ENCODE peak calls at places on chromosomes 5 and 9, in eight cellular contexts. G, S, U, A, F, J, E and Y are unnamed samples.

GRCh38 chr5:111694183-111694582 is 62.8 kb downstream of the NREP start:
- DNase-seq in G (no peak), S (no peak), U (no peak), A (no peak), F (no peak), J (no peak), E (no peak), Y (no peak)

GRCh38 chr9:131610231-131610761 is 65.0 kb downstream of the PRRT1B start:
- DNase-seq in G (no peak), S (no peak), U (no peak), A (no peak), F (no peak), J (no peak), E (no peak), Y (no peak)

GRCh38 chr5:179141867-179142266 is 81.7 kb downstream of the ZNF354C start:
- DNase-seq in G (no peak), S (no peak), U (no peak), A (no peak), F (no peak), J (no peak), E (no peak), Y (no peak)

GRCh38 chr5:132209131-132209530 is 18.5 kb downstream of the P4HA2 start:
- DNase-seq in G (no peak), S (no peak), U (no peak), A (no peak), F (peak), J (peak), E (no peak), Y (no peak)

GRCh38 chr5:126263567-126264173 is 159.5 kb upstream of the GRAMD2B start:
- DNase-seq in G (no peak), S (no peak), U (no peak), A (no peak), F (no peak), J (no peak), E (no peak), Y (no peak)

GRCh38 chr9:89444212-89444611 is 53.7 kb downstream of the SEMA4D start:
- DNase-seq in G (peak), S (no peak), U (no peak), A (peak), F (no peak), J (no peak), E (no peak), Y (no peak)

GRCh38 chr5:26894719-26895263 is 143.6 kb downstream of the CDH9 start:
- DNase-seq in G (no peak), S (no peak), U (no peak), A (no peak), F (no peak), J (no peak), E (no peak), Y (no peak)

GRCh38 chr9:130192600-130192999 is 20.4 kb downstream of the NCS1 start:
- DNase-seq in G (no peak), S (no peak), U (no peak), A (no peak), F (no peak), J (no peak), E (no peak), Y (no peak)

GRCh38 chr9:128685636-128686489 is 3.2 kb upstream of the SET start:
- DNase-seq in G (peak), S (no peak), U (no peak), A (peak), F (peak), J (no peak), E (peak), Y (peak)

GRCh38 chr5:96657068-96657467 is 5.1 kb upstream of the CAST start:
- DNase-seq in G (peak), S (no peak), U (no peak), A (peak), F (peak), J (peak), E (no peak), Y (no peak)

GRCh38 chr9:13719981-13720380 is 440.5 kb upstream of the MPDZ start:
- DNase-seq in G (no peak), S (no peak), U (no peak), A (no peak), F (no peak), J (no peak), E (no peak), Y (no peak)

GRCh38 chr5:132497488-132497997 is 7.0 kb upstream of the IRF1 start:
- DNase-seq in G (peak), S (no peak), U (peak), A (no peak), F (no peak), J (peak), E (peak), Y (peak)

DNA sequence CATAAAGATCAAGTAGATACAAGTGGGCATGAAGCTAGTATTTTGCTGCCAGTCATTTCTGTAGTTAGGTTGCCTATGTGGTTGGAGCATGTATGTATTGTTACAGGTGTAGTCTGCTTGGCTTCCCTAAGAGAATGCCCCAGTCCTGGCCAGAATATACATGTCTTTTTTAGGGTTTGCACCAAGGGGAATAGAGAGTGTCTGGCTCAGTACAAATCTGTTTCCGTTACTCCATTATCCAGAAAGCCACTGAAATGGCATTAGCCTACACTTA is 23.2 kb downstream of the TGFBR1 start:
- DNase-seq in G (no peak), S (no peak), U (no peak), A (no peak), F (no peak), J (no peak), E (no peak), Y (no peak)
- H3K27ac ChIP-seq in G (no peak), S (no peak), U (no peak), A (no peak), F (no peak), J (peak), E (no peak), Y (no peak)

DNA sequence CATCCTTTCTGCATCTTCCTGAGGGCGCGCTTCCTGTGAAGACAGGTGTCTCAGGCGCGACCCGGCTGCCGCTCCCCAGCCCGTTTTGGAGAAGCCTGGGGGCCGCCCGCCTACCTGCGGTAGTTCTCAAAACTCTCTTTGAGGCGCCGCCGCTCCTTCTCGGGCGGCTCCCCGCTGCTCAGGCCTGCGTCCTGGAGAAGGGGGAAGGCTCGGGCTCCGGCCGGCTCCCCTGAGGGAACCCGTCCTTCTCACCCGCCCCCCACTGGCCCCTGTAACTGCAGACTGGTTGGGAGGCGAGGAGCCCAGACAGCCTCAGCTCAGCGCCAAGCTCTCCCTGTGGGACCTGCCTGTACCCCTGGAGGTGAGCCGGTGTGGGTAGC is 815 bp upstream of the DNLZ start:
- DNase-seq in G (no peak), S (no peak), U (no peak), A (no peak), F (no peak), J (no peak), E (no peak), Y (no peak)
- H3K27ac ChIP-seq in G (no peak), S (no peak), U (no peak), A (no peak), F (no peak), J (no peak), E (no peak), Y (no peak)

GRCh38 chr5:128574041-128574440 is 36.0 kb upstream of the FBN2 start:
- DNase-seq in G (no peak), S (no peak), U (no peak), A (no peak), F (no peak), J (no peak), E (no peak), Y (no peak)

GRCh38 chr5:128579669-128580068 is 41.6 kb upstream of the FBN2 start:
- DNase-seq in G (no peak), S (no peak), U (no peak), A (no peak), F (no peak), J (no peak), E (no peak), Y (no peak)

GRCh38 chr5:128579111-128579510 is 41.1 kb upstream of the FBN2 start:
- DNase-seq in G (no peak), S (no peak), U (no peak), A (no peak), F (no peak), J (no peak), E (no peak), Y (no peak)
- H3K27ac ChIP-seq in G (no peak), S (no peak), U (no peak), A (no peak), F (no peak), J (peak), E (no peak), Y (no peak)

GRCh38 chr5:145629047-145629446 is 206.1 kb downstream of the PRELID2 start:
- DNase-seq in G (no peak), S (no peak), U (no peak), A (no peak), F (no peak), J (no peak), E (no peak), Y (no peak)

GRCh38 chr5:145636396-145636795 is 198.7 kb downstream of the PRELID2 start:
- DNase-seq in G (no peak), S (no peak), U (no peak), A (no peak), F (no peak), J (no peak), E (no peak), Y (no peak)

GRCh38 chr5:145637396-145637795 is 197.7 kb downstream of the PRELID2 start:
- DNase-seq in G (no peak), S (no peak), U (no peak), A (no peak), F (no peak), J (no peak), E (no peak), Y (no peak)

GRCh38 chr5:145632701-145633100 is 202.4 kb downstream of the PRELID2 start:
- DNase-seq in G (no peak), S (no peak), U (no peak), A (no peak), F (no peak), J (no peak), E (no peak), Y (no peak)

GRCh38 chr5:145633474-145633873 is 201.7 kb downstream of the PRELID2 start:
- DNase-seq in G (no peak), S (no peak), U (no peak), A (no peak), F (no peak), J (no peak), E (no peak), Y (no peak)
- H3K27ac ChIP-seq in G (no peak), S (no peak), U (no peak), A (no peak), F (no peak), J (no peak), E (no peak), Y (no peak)

DNA sequence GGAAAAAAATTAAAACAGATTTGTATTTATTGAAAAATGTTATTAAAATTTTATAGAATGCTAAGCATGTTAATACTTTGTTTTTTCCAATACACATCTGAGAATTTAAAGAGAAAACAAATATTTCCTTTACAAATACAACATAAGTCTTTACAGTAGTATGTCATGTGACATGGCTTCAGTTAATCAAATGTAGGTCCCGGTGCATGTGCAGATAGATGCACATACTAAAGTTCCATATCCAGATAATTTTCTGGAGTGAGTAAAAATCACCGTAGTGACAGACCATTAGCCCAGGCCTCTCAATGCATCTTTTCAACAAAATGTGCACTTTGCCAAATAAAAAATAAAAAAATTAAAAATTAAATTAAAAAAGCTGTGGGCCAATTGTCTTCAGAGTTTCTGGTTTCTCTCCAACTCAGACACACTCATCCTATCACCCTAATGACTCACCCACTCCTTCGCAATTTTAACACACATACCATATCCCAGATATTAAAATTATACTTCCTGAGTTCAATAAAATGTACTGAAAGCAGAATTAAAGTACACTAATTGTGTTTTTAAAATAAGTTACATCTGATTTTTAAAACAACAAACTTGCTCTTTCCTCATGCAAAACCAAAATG is 508.1 kb downstream of the NR2F1-AS1 start:
- DNase-seq in G (no peak), S (no peak), U (no peak), A (no peak), F (no peak), J (no peak), E (no peak), Y (no peak)
- H3K27ac ChIP-seq in G (no peak), S (no peak), U (no peak), A (no peak), F (no peak), J (peak), E (no peak), Y (no peak)

DNA sequence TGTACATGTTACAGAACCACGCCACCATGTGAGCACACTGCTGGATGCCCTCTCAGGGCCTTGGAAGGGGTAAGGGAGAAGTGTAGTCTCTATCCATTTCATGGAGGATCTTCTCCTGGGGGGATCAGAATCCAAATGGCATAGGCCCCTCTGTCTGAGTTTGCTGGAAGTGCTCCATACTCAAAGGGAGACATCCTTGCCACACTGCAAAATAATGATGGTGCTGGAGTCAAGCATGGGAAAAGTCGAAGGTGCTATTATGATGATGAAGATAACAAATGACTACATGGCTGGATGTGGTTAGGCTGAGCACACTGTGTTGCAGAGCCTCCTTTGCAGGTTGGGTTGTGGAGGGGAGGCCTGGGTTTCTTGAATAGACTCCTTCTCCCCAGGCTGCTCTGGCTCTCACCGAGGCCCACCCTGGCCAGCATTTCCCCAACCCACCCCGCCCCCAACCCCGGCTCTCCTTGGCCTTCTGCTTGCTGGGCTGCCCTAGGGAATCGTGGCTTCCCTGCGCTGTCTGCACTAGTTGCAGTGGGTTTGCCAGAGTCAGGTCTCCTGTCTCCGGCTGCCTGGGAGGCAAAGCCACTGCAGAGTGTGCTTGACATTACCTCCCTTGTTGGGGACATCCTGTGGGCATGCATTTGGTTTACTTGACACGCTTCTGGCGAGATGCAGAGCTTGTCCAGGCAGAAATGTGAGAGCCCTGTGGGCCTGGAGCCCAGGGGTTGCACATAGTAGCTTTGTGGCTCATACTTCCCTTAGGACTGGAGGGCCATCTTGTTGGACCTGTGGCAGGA is 3.0 kb downstream of the MVB12B start:
- DNase-seq in G (peak), S (no peak), U (no peak), A (no peak), F (no peak), J (no peak), E (no peak), Y (no peak)
- H3K27ac ChIP-seq in G (peak), S (peak), U (no peak), A (no peak), F (no peak), J (no peak), E (no peak), Y (peak)

GRCh38 chr5:181237758-181238385 is 5.8 kb downstream of the RACK1 start:
- DNase-seq in G (no peak), S (no peak), U (no peak), A (no peak), F (no peak), J (no peak), E (no peak), Y (no peak)

GRCh38 chr5:181236954-181237641 is 6.6 kb downstream of the RACK1 start:
- DNase-seq in G (no peak), S (no peak), U (no peak), A (no peak), F (no peak), J (no peak), E (no peak), Y (no peak)

GRCh38 chr5:181236471-181236870 is 7.2 kb downstream of the RACK1 start:
- DNase-seq in G (no peak), S (no peak), U (no peak), A (no peak), F (no peak), J (no peak), E (no peak), Y (no peak)

GRCh38 chr5:181241393-181241975 is 2.2 kb downstream of the RACK1 start:
- DNase-seq in G (no peak), S (no peak), U (no peak), A (no peak), F (peak), J (no peak), E (peak), Y (no peak)

DNA sequence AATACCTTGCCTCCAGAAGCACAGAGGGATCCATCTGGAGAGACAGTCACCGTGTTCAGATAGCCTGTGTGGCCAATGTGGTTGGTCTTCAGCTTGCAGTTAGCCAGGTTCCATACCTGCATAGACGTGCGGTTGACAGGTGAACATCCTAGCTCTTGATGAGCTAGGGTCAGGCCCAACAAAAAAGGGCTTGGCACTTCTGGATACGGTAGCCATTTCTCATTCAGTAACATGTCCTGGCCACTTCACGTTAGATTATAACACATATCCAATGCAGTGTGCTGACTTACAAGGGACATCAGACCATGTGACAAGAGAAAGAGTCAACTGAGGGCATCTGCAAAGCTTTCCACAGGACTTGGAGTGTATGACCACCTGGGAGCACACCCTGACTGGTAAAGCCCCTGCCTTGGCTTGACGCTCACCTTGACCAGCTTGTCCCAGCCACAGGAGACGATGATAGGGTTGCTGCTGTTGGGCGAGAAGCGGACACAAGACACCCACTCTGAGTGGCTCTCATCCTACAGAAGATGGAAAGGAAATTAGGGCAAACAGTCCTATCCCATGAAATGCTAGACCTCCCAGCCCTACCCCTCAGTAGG is 4.5 kb downstream of the RACK1 start:
- DNase-seq in G (no peak), S (no peak), U (no peak), A (no peak), F (no peak), J (no peak), E (peak), Y (no peak)
- H3K27ac ChIP-seq in G (no peak), S (no peak), U (no peak), A (no peak), F (no peak), J (peak), E (no peak), Y (no peak)

GRCh38 chr5:136309376-136309775 is 56.0 kb downstream of the TRPC7 start:
- DNase-seq in G (no peak), S (no peak), U (no peak), A (no peak), F (no peak), J (no peak), E (no peak), Y (no peak)

GRCh38 chr5:136314302-136314701 is 51.0 kb downstream of the TRPC7 start:
- DNase-seq in G (no peak), S (no peak), U (no peak), A (no peak), F (no peak), J (no peak), E (no peak), Y (no peak)

GRCh38 chr5:136309932-136310598 is 55.3 kb downstream of the TRPC7 start:
- DNase-seq in G (no peak), S (no peak), U (no peak), A (no peak), F (peak), J (no peak), E (no peak), Y (no peak)

GRCh38 chr5:136308396-136308795 is 56.9 kb downstream of the TRPC7 start:
- DNase-seq in G (no peak), S (no peak), U (no peak), A (no peak), F (no peak), J (no peak), E (no peak), Y (no peak)

GRCh38 chr5:136311999-136312398 is 53.3 kb downstream of the TRPC7 start:
- DNase-seq in G (no peak), S (no peak), U (no peak), A (no peak), F (no peak), J (no peak), E (no peak), Y (no peak)
- H3K27ac ChIP-seq in G (no peak), S (no peak), U (no peak), A (no peak), F (no peak), J (no peak), E (no peak), Y (no peak)

GRCh38 chr9:114376586-114376985 is 11.2 kb downstream of the AKNA start:
- DNase-seq in G (no peak), S (no peak), U (no peak), A (no peak), F (no peak), J (no peak), E (peak), Y (no peak)
- H3K27ac ChIP-seq in G (no peak), S (no peak), U (no peak), A (peak), F (no peak), J (no peak), E (no peak), Y (no peak)